ENCODE peak calls at places on chromosomes 1 and 21, in eight cellular contexts. M, U, L, I, V, X, H and A are unnamed samples.

GRCh38 chr21:41680444-41681335 is 86.2 kb downstream of the RIPK4 start:
- DNase-seq in I (no peak), X (no peak), V (no peak), L (no peak), U (no peak), M (no peak), H (no peak), A (no peak)

GRCh38 chr1:162571696-162572095 is 10.2 kb downstream of the UAP1 start:
- DNase-seq in I (no peak), V (no peak), L (no peak), U (no peak), X (no peak), H (no peak), M (no peak), A (no peak)

GRCh38 chr21:40841524-40842196 is 5.3 kb downstream of the DSCAM start:
- DNase-seq in L (no peak), X (no peak), V (no peak), M (peak), I (no peak), U (no peak), H (no peak), A (peak)

GRCh38 chr1:12570291-12570690 is 47.7 kb downstream of the DHRS3 start:
- DNase-seq in L (no peak), U (no peak), I (no peak), V (no peak), M (no peak), X (no peak), H (no peak), A (no peak)

GRCh38 chr1:24022611-24023359 is 42.7 kb upstream of the SRSF10 start:
- DNase-seq in U (peak), M (peak), V (no peak), X (peak), H (no peak), L (peak), I (peak), A (no peak)

GRCh38 chr1:177163844-177164379 is 600 bp downstream of the ASTN1 start:
- DNase-seq in L (no peak), I (no peak), V (no peak), U (no peak), X (no peak), H (no peak), M (no peak), A (no peak)

GRCh38 chr1:231272880-231273279 is 31.9 kb downstream of the GNPAT start:
- DNase-seq in U (no peak), X (no peak), L (peak), H (no peak), M (peak), I (no peak), V (no peak), A (no peak)

GRCh38 chr1:43653339-43653738 is 3.4 kb downstream of the KDM4A start:
- DNase-seq in V (no peak), H (no peak), I (no peak), M (peak), X (no peak), U (no peak), L (peak), A (no peak)

GRCh38 chr21:41664881-41665765 is 101.7 kb downstream of the RIPK4 start:
- DNase-seq in H (no peak), L (peak), M (peak), X (peak), V (no peak), I (no peak), U (peak), A (no peak)

GRCh38 chr1:177927021-177927596 is 42.7 kb downstream of the SEC16B start:
- DNase-seq in U (no peak), V (no peak), H (peak), I (no peak), X (peak), L (peak), M (peak), A (no peak)

DNA sequence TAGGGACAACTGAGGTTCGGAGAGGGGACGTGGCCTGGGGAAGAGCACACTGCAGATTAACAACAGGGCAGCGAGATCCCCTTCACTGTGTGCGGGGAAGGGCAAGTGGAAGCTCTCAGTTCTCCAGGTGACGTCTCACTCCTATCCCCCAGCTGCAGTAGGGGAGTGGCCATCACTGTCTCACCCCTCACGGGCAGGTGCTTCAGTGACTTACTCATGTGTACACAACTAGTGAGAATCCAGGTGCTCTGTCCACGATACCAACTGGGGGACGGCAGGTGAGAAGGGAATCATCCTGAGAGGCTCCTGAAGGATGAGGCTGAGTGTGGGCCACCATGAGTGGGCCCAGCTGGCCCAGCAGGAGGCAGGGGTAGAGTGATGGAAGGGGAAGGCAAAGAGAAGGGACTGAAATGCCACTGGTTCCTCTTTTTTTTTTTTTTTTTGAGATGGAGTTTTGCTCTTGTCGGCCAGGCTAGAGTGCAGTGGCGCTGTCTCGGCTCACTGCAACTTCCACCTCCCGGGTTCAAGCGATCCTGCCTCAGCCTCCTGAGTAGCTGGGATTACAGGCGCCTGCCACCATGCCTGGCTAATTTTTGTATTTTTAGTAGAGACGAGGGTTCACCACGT is 25.9 kb downstream of the RHBG start:
- DNase-seq in I (no peak), H (no peak), M (no peak), L (no peak), V (no peak), X (no peak), U (no peak), A (no peak)
- TF ChIP-seq CTCF in I (no peak), H (no peak), M (no peak), L (no peak), V (no peak), X (no peak), U (no peak), A (no peak)

GRCh38 chr1:110173466-110174117 is 23.3 kb downstream of the SLC6A17 start:
- DNase-seq in X (peak), I (no peak), L (no peak), V (no peak), U (no peak), M (no peak), H (no peak), A (no peak)

GRCh38 chr1:110166861-110167260 is 16.6 kb downstream of the SLC6A17 start:
- DNase-seq in H (no peak), V (no peak), L (no peak), M (no peak), U (no peak), X (no peak), I (no peak), A (no peak)

GRCh38 chr1:110171134-110171733 is 20.9 kb downstream of the SLC6A17 start:
- DNase-seq in X (no peak), H (no peak), V (no peak), M (no peak), L (no peak), I (no peak), U (no peak), A (no peak)

GRCh38 chr1:110172001-110172400 is 21.7 kb downstream of the SLC6A17 start:
- DNase-seq in I (no peak), H (no peak), M (no peak), U (no peak), L (no peak), V (no peak), X (no peak), A (no peak)

GRCh38 chr1:110170726-110171125 is 20.4 kb downstream of the SLC6A17 start:
- DNase-seq in U (no peak), L (no peak), M (no peak), V (no peak), I (no peak), X (no peak), H (no peak), A (no peak)
- TF ChIP-seq CTCF in U (no peak), L (no peak), M (no peak), V (no peak), I (no peak), X (no peak), H (no peak), A (no peak)

GRCh38 chr1:163701783-163702182 is 380.0 kb downstream of the NUF2 start:
- DNase-seq in L (no peak), H (no peak), U (no peak), M (no peak), I (no peak), V (no peak), X (no peak), A (no peak)
- TF ChIP-seq CTCF in L (no peak), H (no peak), U (no peak), M (no peak), I (no peak), V (no peak), X (peak), A (no peak)

DNA sequence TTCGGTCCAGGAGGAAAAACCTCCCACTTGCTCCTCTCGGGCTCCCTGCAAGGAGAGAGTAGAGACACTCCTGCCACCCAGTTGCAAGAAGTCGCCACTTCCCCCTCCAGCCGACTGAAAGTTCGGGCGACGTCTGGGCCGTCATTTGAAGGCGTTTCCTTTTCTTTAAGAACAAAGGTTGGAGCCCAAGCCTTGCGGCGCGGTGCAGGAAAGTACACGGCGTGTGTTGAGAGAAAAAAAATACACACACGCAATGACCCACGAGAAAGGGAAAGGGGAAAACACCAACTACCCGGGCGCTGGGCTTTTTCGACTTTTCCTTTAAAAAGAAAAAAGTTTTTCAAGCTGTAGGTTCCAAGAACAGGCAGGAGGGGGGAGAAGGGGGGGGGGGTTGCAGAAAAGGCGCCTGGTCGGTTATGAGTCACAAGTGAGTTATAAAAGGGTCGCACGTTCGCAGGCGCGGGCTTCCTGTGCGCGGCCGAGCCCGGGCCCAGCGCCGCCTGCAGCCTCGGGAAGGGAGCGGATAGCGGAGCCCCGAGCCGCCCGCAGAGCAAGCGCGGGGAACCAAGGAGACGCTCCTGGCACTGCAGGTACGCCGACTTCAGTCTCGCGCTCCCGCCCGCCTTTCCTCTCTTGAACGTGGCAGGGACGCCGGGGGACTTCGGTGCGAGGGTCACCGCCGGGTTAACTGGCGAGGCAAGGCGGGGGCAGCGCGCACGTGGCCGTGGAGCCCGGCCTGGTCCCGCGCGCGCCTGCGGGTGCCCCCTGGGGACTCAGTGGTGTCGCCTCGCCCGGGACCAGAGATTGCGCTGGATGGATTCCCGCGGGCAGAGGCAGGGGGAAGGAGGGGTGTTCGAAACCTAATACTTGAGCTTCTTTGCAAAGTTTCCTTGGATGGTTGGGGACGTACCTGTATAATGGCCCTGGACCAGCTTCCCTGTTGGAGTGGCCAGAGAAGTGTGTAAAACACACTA is 45.3 kb downstream of the MRPL39 start:
- DNase-seq in V (peak), I (peak), U (peak), L (peak), X (peak), M (peak), H (peak), A (peak)
- TF ChIP-seq CTCF in V (no peak), I (no peak), U (peak), L (peak), X (peak), M (no peak), H (peak), A (no peak)